ENCODE peak calls at places on chromosomes 7 and 10, in six cellular contexts. J is prostate gland, F is NB4, I is ovary, W is A549, E is transverse colon. A is an unnamed sample.

GRCh38 chr10:11064832-11065231 is 47.2 kb downstream of the CELF2 start:
- DNase-seq in I (no peak), W (no peak), J (no peak), F (no peak), E (no peak), A (no peak)

GRCh38 chr10:113007343-113007771 is 57.3 kb downstream of the TCF7L2 start:
- DNase-seq in J (no peak), W (no peak), E (no peak), I (no peak), F (no peak), A (no peak)

GRCh38 chr7:22827563-22827962 is 4.9 kb upstream of the TOMM7 start:
- DNase-seq in W (no peak), F (no peak), E (no peak), I (no peak), J (no peak), A (no peak)

GRCh38 chr10:72736176-72736795 is 44.3 kb downstream of the MCU start:
- DNase-seq in W (peak), I (no peak), E (no peak), F (peak), J (no peak), A (no peak)

GRCh38 chr10:127406018-127406550 is 143.0 kb upstream of the NPS start:
- DNase-seq in W (no peak), E (no peak), F (no peak), J (no peak), I (peak), A (no peak)

GRCh38 chr10:80855348-80855971 is 317.8 kb downstream of the SH2D4B start:
- DNase-seq in E (no peak), I (no peak), J (no peak), F (peak), W (peak), A (no peak)

GRCh38 chr7:87354749-87355148 is 9.3 kb downstream of the CROT start:
- DNase-seq in W (peak), I (no peak), F (peak), E (no peak), J (no peak), A (peak)

GRCh38 chr7:66047426-66047825 is 28.2 kb upstream of the ASL start:
- DNase-seq in I (no peak), W (peak), F (no peak), E (no peak), J (no peak), A (no peak)

GRCh38 chr10:78292250-78292986 is 258.8 kb downstream of the RPS24 start:
- DNase-seq in I (no peak), E (no peak), W (no peak), F (peak), J (no peak), A (no peak)

DNA sequence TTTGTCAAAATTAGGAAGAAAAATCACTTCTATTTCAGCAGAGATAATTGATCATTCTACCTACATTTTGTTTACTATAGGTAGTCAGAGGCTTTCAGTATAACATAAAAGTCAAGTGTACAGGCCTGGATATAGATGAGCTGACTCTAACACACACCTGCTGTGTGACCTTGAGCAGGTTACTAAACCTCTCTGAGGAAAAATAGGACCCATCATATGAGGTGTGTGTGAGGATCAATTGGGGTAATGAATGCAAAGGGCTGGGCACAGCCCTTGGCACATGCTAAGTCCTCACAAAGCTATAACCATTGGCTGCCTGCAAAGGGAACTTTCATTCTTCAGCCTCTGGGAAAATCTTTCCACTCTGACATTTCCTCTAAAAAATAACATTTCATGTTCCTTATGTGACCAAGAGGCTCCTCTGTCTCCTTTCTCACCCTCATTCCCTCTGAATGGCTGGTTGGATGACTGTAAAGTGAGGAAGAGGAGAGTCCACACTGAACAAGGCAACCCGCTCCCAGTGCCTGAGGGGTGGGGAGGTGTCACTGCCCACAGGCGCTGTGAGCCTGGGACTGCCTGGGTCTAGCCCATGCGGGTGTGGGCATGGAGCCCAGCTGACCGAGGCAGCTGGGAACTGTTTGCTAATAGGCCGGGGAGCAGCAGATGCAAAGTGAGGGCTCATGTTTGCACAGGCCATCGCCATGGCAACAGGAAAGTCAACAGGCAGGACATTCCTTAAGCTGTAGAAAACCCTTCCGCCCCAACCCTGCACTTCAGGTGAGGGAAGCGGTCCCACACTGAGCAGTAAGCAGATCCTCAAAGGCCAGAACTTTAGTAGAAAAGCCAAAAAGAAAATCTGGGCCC is 36.8 kb downstream of the MYOF start:
- DNase-seq in F (no peak), I (peak), W (peak), J (peak), E (peak), A (no peak)
- TF ChIP-seq POLR2A in F (no peak), I (peak), W (peak), J (peak), E (peak), A (no peak)

GRCh38 chr10:50417486-50417905 is 166.2 kb upstream of the ASAH2 start:
- DNase-seq in E (no peak), W (peak), J (no peak), I (no peak), F (peak), A (peak)

GRCh38 chr10:50416885-50417284 is 165.6 kb upstream of the ASAH2 start:
- DNase-seq in E (no peak), J (no peak), W (no peak), I (no peak), F (no peak), A (peak)

GRCh38 chr10:50419756-50420155 is 168.4 kb upstream of the ASAH2 start:
- DNase-seq in E (no peak), I (no peak), F (no peak), J (no peak), W (no peak), A (peak)

GRCh38 chr10:50419091-50419490 is 167.8 kb upstream of the ASAH2 start:
- DNase-seq in E (no peak), W (no peak), J (no peak), I (no peak), F (no peak), A (peak)

GRCh38 chr10:50417906-50418697 is 166.8 kb upstream of the ASAH2 start:
- DNase-seq in J (peak), F (peak), W (peak), I (peak), E (peak), A (peak)
- TF ChIP-seq POLR2A in J (peak), F (no peak), W (no peak), I (no peak), E (no peak), A (peak)

DNA sequence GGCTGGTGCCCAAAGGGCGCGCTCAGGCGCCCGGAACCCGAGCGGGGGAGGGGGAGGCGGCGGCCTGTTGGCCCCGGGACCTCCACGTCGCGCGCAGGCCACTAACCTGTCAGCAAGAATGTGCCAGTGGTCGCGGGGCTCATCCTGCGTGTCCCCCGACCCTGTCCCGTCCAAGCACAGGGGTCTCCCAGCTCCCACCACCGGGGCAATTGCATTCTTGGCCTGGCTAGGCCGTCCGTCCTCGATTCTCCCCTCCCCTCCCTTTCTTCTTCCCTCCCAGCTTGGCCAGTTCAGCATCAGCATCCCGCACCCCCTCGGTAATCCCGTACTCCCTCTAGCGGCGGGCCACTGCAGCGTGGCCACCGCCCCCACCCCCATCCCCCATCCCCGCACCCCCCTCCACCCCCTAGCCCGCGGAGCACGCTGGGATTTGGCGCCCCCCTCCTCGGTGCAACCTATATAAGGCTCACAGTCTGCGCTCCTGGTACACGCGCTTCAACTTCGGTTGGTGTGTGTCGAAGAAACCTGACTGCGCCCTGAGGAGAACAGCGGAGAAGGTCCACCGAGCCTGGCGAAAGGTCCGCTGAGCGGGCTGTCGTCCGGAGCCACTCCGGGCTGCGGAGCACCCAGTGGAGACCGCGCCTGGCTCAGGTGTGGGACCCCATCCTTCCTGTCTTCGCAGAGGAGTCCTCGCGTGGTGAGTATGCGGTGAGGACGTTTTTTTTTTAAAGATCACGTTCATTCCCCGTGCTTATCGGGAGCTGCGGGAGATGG is at the start of gene SGCE:
- DNase-seq in F (peak), E (peak), J (peak), W (peak), I (peak), A (peak)
- TF ChIP-seq POLR2A in F (no peak), E (no peak), J (no peak), W (peak), I (peak), A (no peak)

GRCh38 chr10:79445217-79445707 is at the start of gene ZCCHC24:
- DNase-seq in F (peak), E (peak), W (peak), J (no peak), I (no peak), A (peak)
- TF ChIP-seq POLR2A in F (peak), E (no peak), W (peak), J (peak), I (peak), A (peak)

GRCh38 chr10:119516381-119517234 is 25.9 kb downstream of the RGS10 start:
- DNase-seq in E (peak), W (no peak), J (no peak), F (peak), I (no peak), A (peak)
- TF ChIP-seq POLR2A in E (no peak), W (no peak), J (no peak), F (peak), I (no peak), A (no peak)

DNA sequence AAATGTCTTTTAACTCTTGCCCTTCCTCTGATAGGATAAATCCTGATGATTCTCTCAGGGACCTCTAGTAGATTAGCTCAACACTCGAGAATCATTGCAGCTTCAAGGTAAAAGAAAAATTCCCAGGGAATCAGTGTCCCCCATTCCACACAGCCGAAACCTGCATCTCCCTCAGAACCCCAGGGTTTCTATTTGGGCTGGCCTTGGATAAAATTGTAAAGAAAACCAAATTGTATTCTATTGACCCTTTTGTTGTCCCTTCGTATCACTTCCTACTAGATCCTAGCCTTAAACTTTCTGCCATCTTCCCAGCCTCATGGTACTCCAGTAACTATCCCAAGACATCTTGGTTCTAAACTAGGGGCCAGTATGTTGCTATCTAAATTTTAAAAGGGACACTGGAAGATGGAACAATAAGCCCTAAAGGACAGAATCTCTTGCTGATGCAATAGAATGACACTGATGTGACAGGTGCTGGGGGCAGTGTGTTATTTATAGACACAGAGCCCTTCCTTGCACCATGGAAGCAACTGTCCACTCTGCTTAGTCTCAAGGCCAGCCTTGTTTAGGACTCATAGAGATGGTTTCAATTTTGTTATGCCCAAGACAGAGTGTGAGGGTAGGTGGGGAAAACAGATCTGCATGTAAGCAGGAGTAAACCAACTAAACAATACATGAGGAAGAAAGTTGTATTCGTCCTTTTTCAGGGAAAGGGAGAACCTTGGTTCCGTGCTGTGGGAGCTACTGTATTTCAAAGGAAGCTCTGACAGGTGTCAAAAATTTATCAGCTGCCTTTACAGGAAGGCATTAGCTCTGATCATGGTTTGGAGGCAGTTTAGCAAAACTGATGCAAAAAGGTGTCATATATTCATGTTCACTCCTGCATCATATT is 7.6 kb downstream of the ASB15 start:
- DNase-seq in W (no peak), E (no peak), I (no peak), F (no peak), J (no peak), A (no peak)
- TF ChIP-seq POLR2A in W (no peak), E (no peak), I (no peak), F (no peak), J (no peak), A (no peak)

GRCh38 chr7:7642081-7642480 is 1.5 kb downstream of the UMAD1 start:
- DNase-seq in W (no peak), I (no peak), F (no peak), J (peak), E (peak), A (peak)

GRCh38 chr7:7639421-7639820 is 1.1 kb upstream of the UMAD1 start:
- DNase-seq in E (no peak), J (no peak), W (peak), F (peak), I (no peak), A (no peak)

GRCh38 chr7:7639847-7640220 is 718 bp upstream of the UMAD1 start:
- DNase-seq in I (no peak), W (peak), F (peak), J (peak), E (peak), A (peak)

GRCh38 chr7:7641129-7641663 is 644 bp downstream of the UMAD1 start:
- DNase-seq in W (no peak), F (no peak), I (peak), J (peak), E (peak), A (no peak)

GRCh38 chr7:7640221-7641128 is at the start of gene UMAD1:
- DNase-seq in J (peak), E (peak), F (peak), I (peak), W (peak), A (peak)
- TF ChIP-seq POLR2A in J (peak), E (peak), F (peak), I (peak), W (peak), A (peak)

DNA sequence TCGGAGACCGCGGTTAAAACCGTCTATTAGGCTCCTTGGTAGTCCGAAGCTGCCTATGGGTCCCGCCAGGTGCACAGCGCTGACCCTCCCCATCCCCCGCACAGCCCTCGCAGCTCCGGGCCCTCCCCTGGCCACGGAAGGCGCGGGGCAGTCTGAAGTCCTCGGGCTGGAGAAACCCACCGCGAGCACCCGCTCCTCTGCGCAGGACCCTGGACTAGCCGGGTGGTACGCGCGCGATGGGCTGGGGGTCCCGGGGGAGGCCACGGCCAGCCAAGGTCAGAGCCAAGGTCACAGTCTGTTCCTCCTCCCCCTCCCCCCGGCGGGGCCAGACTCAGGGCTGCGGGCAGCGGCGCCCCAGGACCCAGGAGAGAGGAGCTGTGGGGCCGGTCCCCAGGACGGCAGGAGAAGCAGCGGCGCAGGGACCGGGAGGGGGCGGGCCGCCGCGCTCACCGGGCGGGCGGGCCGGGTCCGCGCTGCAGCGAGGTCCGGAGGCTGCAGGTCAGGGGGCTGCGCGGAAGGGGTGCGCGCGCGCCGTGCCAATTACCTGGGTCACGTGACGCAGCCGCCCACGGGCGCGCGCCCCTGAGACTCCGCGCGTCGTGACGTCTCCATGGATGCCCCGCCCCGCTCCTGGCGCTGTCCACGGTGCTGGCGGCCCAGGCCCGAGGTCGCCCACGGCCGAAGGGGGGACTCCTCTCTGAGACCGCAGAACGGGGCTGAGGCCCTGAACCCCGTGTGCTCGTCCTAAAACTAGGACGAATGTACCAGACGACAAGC is at the start of gene OGDHL:
- DNase-seq in W (peak), F (peak), J (peak), I (peak), E (peak), A (peak)
- TF ChIP-seq POLR2A in W (no peak), F (peak), J (no peak), I (no peak), E (no peak), A (no peak)

GRCh38 chr10:97635577-97635976 is 2.3 kb upstream of the MORN4 start:
- DNase-seq in F (no peak), I (no peak), J (no peak), W (no peak), E (no peak), A (no peak)

GRCh38 chr10:97640868-97641811 is 669 bp downstream of the PI4K2A start:
- DNase-seq in E (peak), I (peak), F (peak), J (peak), W (no peak), A (peak)

GRCh38 chr10:97643586-97643985 is 3.1 kb downstream of the PI4K2A start:
- DNase-seq in E (no peak), W (no peak), F (no peak), J (no peak), I (no peak), A (no peak)

GRCh38 chr10:97644961-97645360 is 4.5 kb downstream of the PI4K2A start:
- DNase-seq in I (no peak), E (no peak), W (no peak), F (no peak), J (no peak), A (no peak)

GRCh38 chr10:97640174-97640867 is at the start of gene PI4K2A:
- DNase-seq in W (peak), F (peak), I (peak), E (peak), J (peak), A (peak)
- TF ChIP-seq POLR2A in W (peak), F (no peak), I (peak), E (peak), J (peak), A (peak)

GRCh38 chr7:131105803-131106680 is 221.6 kb upstream of the MKLN1 start:
- DNase-seq in I (peak), W (peak), E (peak), J (peak), F (peak), A (peak)
- TF ChIP-seq POLR2A in I (peak), W (no peak), E (peak), J (peak), F (peak), A (peak)

A was measured in erythroblast.